ENCODE peak calls at places on chromosomes 6 and 20, in five cellular contexts. W, C, X, P and A are unnamed samples.

GRCh38 chr6:109121411-109121810 is 26.1 kb downstream of the CEP57L1 start:
- DNase-seq in X (no peak), W (peak; percentile 2), P (peak; percentile 38), C (no peak), A (peak; percentile 38)

GRCh38 chr6:101380861-101381630 is 12.5 kb upstream of the GRIK2 start:
- DNase-seq in C (no peak), W (no peak), P (no peak), X (no peak), A (no peak)

GRCh38 chr20:32356935-32357868 is 929 bp upstream of the ASXL1 start:
- DNase-seq in X (no peak), W (no peak), C (peak; percentile 38), P (peak; percentile 63), A (peak; percentile 69)

GRCh38 chr20:3410464-3410863 is 3.0 kb upstream of the DNAAF9 start:
- DNase-seq in W (no peak), P (no peak), X (no peak), C (no peak), A (no peak)

GRCh38 chr20:7841967-7842301 is 98.3 kb downstream of the HAO1 start:
- DNase-seq in X (no peak), W (peak; percentile 85), C (no peak), P (peak; percentile 94), A (peak; percentile 97)

GRCh38 chr6:27861861-27862260 is 50.3 kb downstream of the OR2B2 start:
- DNase-seq in C (no peak), W (no peak), P (no peak), X (no peak), A (no peak)

GRCh38 chr6:137148291-137149076 is 25.0 kb downstream of the IL22RA2 start:
- DNase-seq in X (no peak), P (peak; percentile 94), C (no peak), W (peak; percentile 67), A (peak; percentile 86)

GRCh38 chr6:44104661-44105060 is 22.6 kb downstream of the MRPL14 start:
- DNase-seq in C (peak; percentile 56), W (no peak), X (no peak), P (peak; percentile 50), A (peak; percentile 70)

GRCh38 chr6:85676086-85676729 is 33.5 kb upstream of the SYNCRIP start:
- DNase-seq in P (peak; percentile 49), C (no peak), W (no peak), X (no peak), A (peak; percentile 42)

GRCh38 chr20:45354423-45355208 is 6.4 kb upstream of the SDC4 start:
- DNase-seq in P (no peak), C (no peak), W (no peak), X (no peak), A (peak; percentile 36)
- H3K4me3 ChIP-seq in P (no peak overlapping the region), C (no peak overlapping the region), W (no peak overlapping the region), X (no peak overlapping the region), A (no peak overlapping the region)

DNA sequence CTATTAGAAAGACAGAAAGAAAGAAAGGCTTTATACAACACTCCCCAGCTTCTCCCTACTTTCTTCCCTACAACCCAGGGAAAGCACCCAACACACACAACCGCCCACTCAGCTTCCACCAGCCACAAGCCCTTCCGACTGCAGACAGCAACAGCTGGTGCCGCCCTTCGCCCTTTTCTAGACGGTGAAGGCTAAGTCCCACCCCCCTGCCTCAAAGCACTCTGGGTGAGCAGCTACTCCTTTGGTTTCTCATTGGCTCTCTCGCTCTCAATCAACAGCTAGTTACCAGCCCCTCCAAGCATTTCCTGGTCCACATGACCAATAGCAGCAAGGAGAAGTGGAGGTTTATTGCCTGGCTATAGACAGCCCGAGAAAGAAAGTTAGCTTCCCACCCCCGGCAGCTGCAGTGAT is 230.1 kb upstream of the MOCS1 start:
- DNase-seq in P (peak; percentile 87), X (peak; percentile 50), W (peak; percentile 29), C (no peak), A (no peak)
- TF ChIP-seq CTCF in P (no peak), X (no peak), W (no peak), C (no peak), A (no peak)

DNA sequence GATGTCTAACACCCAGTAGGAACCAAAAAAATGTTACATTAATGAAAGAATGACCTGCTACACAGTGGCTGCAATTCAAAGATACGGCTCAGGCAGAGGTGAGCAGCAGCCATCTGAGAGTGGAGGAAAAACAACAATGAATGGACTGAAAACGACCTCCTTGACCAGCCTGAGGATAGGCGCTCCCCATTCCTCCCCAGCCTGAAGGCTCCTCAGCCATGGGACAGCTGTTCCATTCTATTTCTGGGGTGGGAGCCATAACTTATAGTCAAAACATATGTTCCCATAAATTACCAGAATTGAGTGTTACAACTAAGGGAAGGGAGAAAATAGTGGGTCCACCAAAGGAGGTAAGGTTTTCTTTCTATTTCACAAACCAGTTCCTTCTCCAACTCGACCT is 27.2 kb downstream of the FYN start:
- DNase-seq in X (no peak), P (no peak), W (no peak), C (no peak), A (no peak)
- H3K4me3 ChIP-seq in X (no peak overlapping the region), P (no peak overlapping the region), W (no peak overlapping the region), C (no peak overlapping the region), A (no peak overlapping the region)

GRCh38 chr6:51930602-51931001 is 156.8 kb downstream of the PKHD1 start:
- DNase-seq in P (no peak), X (no peak), C (no peak), W (no peak), A (no peak)

GRCh38 chr6:51936941-51937340 is 150.5 kb downstream of the PKHD1 start:
- DNase-seq in W (no peak), P (no peak), C (no peak), X (no peak), A (no peak)

GRCh38 chr6:51936536-51936935 is 150.9 kb downstream of the PKHD1 start:
- DNase-seq in W (no peak), C (no peak), X (no peak), P (no peak), A (no peak)

GRCh38 chr6:51932956-51933355 is 154.5 kb downstream of the PKHD1 start:
- DNase-seq in X (no peak), W (no peak), C (no peak), P (no peak), A (no peak)

DNA sequence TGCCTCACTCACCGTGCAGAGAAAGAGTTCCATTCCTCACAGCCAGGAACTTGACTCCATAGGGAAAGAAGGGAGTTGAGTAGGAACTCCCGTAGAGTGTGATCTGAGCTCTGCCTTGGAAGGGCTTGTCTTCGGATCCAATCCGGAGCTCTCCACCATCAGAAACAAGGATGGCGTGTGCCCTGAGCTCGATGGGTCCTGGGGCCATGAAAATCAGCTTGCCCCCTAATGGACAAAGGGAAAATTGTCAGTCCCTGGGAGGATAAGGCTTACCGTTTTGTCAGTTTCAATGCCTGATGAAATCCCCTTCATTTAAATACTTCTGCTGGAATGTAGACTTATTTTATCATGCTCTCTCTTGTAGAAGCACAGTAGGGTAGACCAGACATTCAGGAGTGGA is 153.3 kb downstream of the PKHD1 start:
- DNase-seq in X (no peak), W (peak; percentile 31), C (no peak), P (no peak), A (no peak)
- TF ChIP-seq CTCF in X (no peak), W (no peak), C (no peak), P (peak; percentile 9), A (no peak)

DNA sequence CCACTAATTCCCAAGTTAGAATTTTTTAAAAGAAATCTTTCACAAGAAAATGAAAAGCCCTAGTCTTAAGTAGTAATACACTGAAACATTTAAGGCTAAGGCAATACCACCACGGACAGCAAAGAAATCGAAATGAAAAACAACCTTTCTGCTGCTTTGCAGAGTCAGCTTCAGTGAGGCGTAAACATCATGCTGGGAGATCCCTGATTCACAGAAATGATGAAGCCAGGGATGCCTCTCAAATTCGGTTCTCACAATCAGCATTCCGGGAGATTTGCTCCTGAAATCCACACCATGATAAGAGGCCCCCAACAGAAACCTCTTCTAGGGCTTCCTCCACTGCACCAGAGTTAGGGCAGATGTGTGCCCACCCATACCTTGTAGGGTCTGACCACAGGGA is 18.6 kb downstream of the RRBP1 start:
- DNase-seq in W (no peak), X (peak; percentile 4), P (peak; percentile 65), C (no peak), A (no peak)
- H3K4me3 ChIP-seq in W (no peak overlapping the region), X (no peak overlapping the region), P (no peak overlapping the region), C (no peak overlapping the region), A (no peak overlapping the region)